ENCODE peak calls at places on chromosomes 11 and 22, in six cellular contexts. One of them, this sample, is unnamed.

GRCh38 chr11:64165482-64165841 is 451 bp downstream of the MACROD1 start:
- DNase-seq in B cell: peak
- DNase-seq in NCI-H2081: no peak
- DNase-seq in lower lobe of right lung: no peak
- DNase-seq in germinal center: no peak
- DNase-seq in naive thymus-derived CD8-positive, alpha-beta T cell: no peak
- DNase-seq in this sample: no peak

GRCh38 chr11:92941676-92942571 is 27.5 kb upstream of the MTNR1B start:
- DNase-seq in B cell: no peak
- DNase-seq in NCI-H2081: peak
- DNase-seq in lower lobe of right lung: no peak
- DNase-seq in germinal center: peak
- DNase-seq in naive thymus-derived CD8-positive, alpha-beta T cell: no peak
- DNase-seq in this sample: no peak

GRCh38 chr11:124207102-124207792 is 24.1 kb downstream of the OR10D3 start:
- DNase-seq in B cell: no peak
- DNase-seq in NCI-H2081: no peak
- DNase-seq in lower lobe of right lung: no peak
- DNase-seq in germinal center: no peak
- DNase-seq in naive thymus-derived CD8-positive, alpha-beta T cell: no peak
- DNase-seq in this sample: no peak

GRCh38 chr22:20991252-20992055 is 9.4 kb downstream of the LZTR1 start:
- DNase-seq in B cell: no peak
- DNase-seq in NCI-H2081: no peak
- DNase-seq in lower lobe of right lung: no peak
- DNase-seq in germinal center: no peak
- DNase-seq in naive thymus-derived CD8-positive, alpha-beta T cell: no peak
- DNase-seq in this sample: no peak

GRCh38 chr11:1772270-1773130 is 8.8 kb upstream of the CTSD start:
- DNase-seq in B cell: no peak
- DNase-seq in NCI-H2081: no peak
- DNase-seq in lower lobe of right lung: peak
- DNase-seq in germinal center: no peak
- DNase-seq in naive thymus-derived CD8-positive, alpha-beta T cell: no peak
- DNase-seq in this sample: peak

GRCh38 chr11:40227730-40228129 is 1231.7 kb downstream of the LRRC4C start:
- DNase-seq in B cell: no peak
- DNase-seq in NCI-H2081: no peak
- DNase-seq in lower lobe of right lung: no peak
- DNase-seq in germinal center: no peak
- DNase-seq in naive thymus-derived CD8-positive, alpha-beta T cell: no peak
- DNase-seq in this sample: no peak

GRCh38 chr11:43197357-43197756 is 114.4 kb upstream of the API5 start:
- DNase-seq in B cell: no peak
- DNase-seq in NCI-H2081: no peak
- DNase-seq in lower lobe of right lung: no peak
- DNase-seq in germinal center: no peak
- DNase-seq in naive thymus-derived CD8-positive, alpha-beta T cell: no peak
- DNase-seq in this sample: no peak

GRCh38 chr11:112608466-112608865 is 347.8 kb upstream of the PLET1 start:
- DNase-seq in B cell: no peak
- DNase-seq in NCI-H2081: no peak
- DNase-seq in lower lobe of right lung: no peak
- DNase-seq in germinal center: no peak
- DNase-seq in naive thymus-derived CD8-positive, alpha-beta T cell: no peak
- DNase-seq in this sample: no peak

GRCh38 chr22:43697894-43698293 is 114.2 kb downstream of the EFCAB6 start:
- DNase-seq in B cell: no peak
- DNase-seq in NCI-H2081: no peak
- DNase-seq in lower lobe of right lung: no peak
- DNase-seq in germinal center: no peak
- DNase-seq in naive thymus-derived CD8-positive, alpha-beta T cell: no peak
- DNase-seq in this sample: no peak

GRCh38 chr22:50673231-50674126 is 856 bp downstream of the SHANK3 start:
- DNase-seq in B cell: peak
- DNase-seq in NCI-H2081: no peak
- DNase-seq in lower lobe of right lung: no peak
- DNase-seq in germinal center: peak
- DNase-seq in naive thymus-derived CD8-positive, alpha-beta T cell: no peak
- DNase-seq in this sample: no peak

GRCh38 chr11:70176940-70177689 is 26.0 kb upstream of the FADD start:
- DNase-seq in B cell: peak
- DNase-seq in NCI-H2081: no peak
- DNase-seq in lower lobe of right lung: peak
- DNase-seq in germinal center: peak
- DNase-seq in naive thymus-derived CD8-positive, alpha-beta T cell: peak
- DNase-seq in this sample: no peak

GRCh38 chr22:23565288-23565941 is 14.7 kb downstream of the IGLL1 start:
- DNase-seq in B cell: peak
- DNase-seq in NCI-H2081: no peak
- DNase-seq in lower lobe of right lung: no peak
- DNase-seq in germinal center: no peak
- DNase-seq in naive thymus-derived CD8-positive, alpha-beta T cell: peak
- DNase-seq in this sample: no peak